ENCODE peak calls at places on chromosomes 2 and 18, in six cellular contexts. V is HCT116; I is PC-3; N is right lobe of liver; M is CD8-positive, alpha-beta T cell; S is AG10803. H is an unnamed sample.

GRCh38 chr18:69215151-69215550 is 185.5 kb upstream of the DOK6 start:
- DNase-seq in V (no peak), M (no peak), I (no peak), N (no peak), S (no peak), H (no peak)

GRCh38 chr2:28049416-28049815 is 158.9 kb downstream of the BABAM2 start:
- DNase-seq in V (no peak), I (no peak), N (no peak), M (no peak), S (peak), H (no peak)

GRCh38 chr2:222305510-222306392 is 7.0 kb upstream of the PAX3 start:
- DNase-seq in V (no peak), I (no peak), N (no peak), M (no peak), S (no peak), H (no peak)

GRCh38 chr2:101770672-101771071 is 73.2 kb downstream of the MAP4K4 start:
- DNase-seq in M (no peak), S (peak), N (no peak), I (peak), V (peak), H (no peak)

GRCh38 chr2:62313433-62314227 is 117.7 kb downstream of the B3GNT2 start:
- DNase-seq in N (no peak), S (no peak), I (no peak), V (no peak), M (peak), H (no peak)

GRCh38 chr2:226045090-226045489 is 645.6 kb downstream of the NYAP2 start:
- DNase-seq in N (no peak), I (no peak), S (no peak), M (no peak), V (no peak), H (no peak)

GRCh38 chr2:68436270-68436669 is 30.8 kb downstream of the FBXO48 start:
- DNase-seq in N (no peak), V (no peak), M (no peak), S (peak), I (no peak), H (no peak)

GRCh38 chr2:46813046-46813445 is 102.6 kb downstream of the MCFD2 start:
- DNase-seq in I (no peak), S (peak), M (no peak), N (no peak), V (no peak), H (no peak)

GRCh38 chr2:230326453-230327417 is at the start of gene SP140L:
- DNase-seq in I (peak), M (peak), S (peak), V (peak), N (peak), H (no peak)

GRCh38 chr2:18455256-18455862 is 105.1 kb downstream of the RDH14 start:
- DNase-seq in N (no peak), S (peak), M (no peak), V (no peak), I (peak), H (no peak)

GRCh38 chr18:80171190-80171872 is 62.3 kb downstream of the ADNP2 start:
- DNase-seq in M (peak), V (no peak), S (peak), I (peak), N (peak), H (peak)

GRCh38 chr2:26612034-26612433 is 29.1 kb downstream of the CIB4 start:
- DNase-seq in I (no peak), M (no peak), V (no peak), S (no peak), N (no peak), H (no peak)

GRCh38 chr2:236955675-236956618 is 129.7 kb upstream of the COPS8 start:
- DNase-seq in V (no peak), M (peak), N (peak), I (no peak), S (peak), H (no peak)

GRCh38 chr2:223203971-223204370 is 152.0 kb downstream of the KCNE4 start:
- DNase-seq in V (no peak), S (peak), M (no peak), I (peak), N (no peak), H (no peak)

GRCh38 chr18:40987581-40987980 is 967.5 kb upstream of the PIK3C3 start:
- DNase-seq in S (no peak), M (no peak), I (no peak), V (no peak), N (no peak), H (no peak)

GRCh38 chr2:217837001-217837491 is 165.7 kb downstream of the TNS1 start:
- DNase-seq in I (peak), N (no peak), V (peak), S (peak), M (no peak), H (peak)

GRCh38 chr2:64861338-64862000 is 127.7 kb upstream of the SLC1A4 start:
- DNase-seq in S (no peak), N (no peak), M (no peak), I (no peak), V (no peak), H (no peak)

GRCh38 chr2:127000937-127001336 is 102.2 kb downstream of the TEX51 start:
- DNase-seq in V (no peak), M (no peak), N (no peak), S (no peak), I (peak), H (no peak)

GRCh38 chr2:86775323-86775722 is 15.4 kb downstream of the CD8A start:
- DNase-seq in S (no peak), M (no peak), I (no peak), N (no peak), V (no peak), H (no peak)

GRCh38 chr2:24845691-24846090 is 52.5 kb downstream of the CENPO start:
- DNase-seq in V (no peak), S (no peak), I (no peak), M (no peak), N (no peak), H (no peak)

GRCh38 chr2:119431155-119431975 is at the start of gene TMEM37:
- DNase-seq in M (no peak), N (peak), S (peak), I (peak), V (peak), H (no peak)

GRCh38 chr2:29920130-29920577 is 1.2 kb downstream of the ALK start:
- DNase-seq in V (no peak), S (peak), M (peak), N (no peak), I (peak), H (no peak)

GRCh38 chr2:160352492-160352891 is 141.1 kb downstream of the RBMS1 start:
- DNase-seq in S (no peak), M (no peak), V (no peak), I (peak), N (no peak), H (no peak)

GRCh38 chr2:160351978-160352377 is 141.6 kb downstream of the RBMS1 start:
- DNase-seq in V (no peak), S (peak), M (no peak), I (peak), N (no peak), H (no peak)

GRCh38 chr2:160354677-160355076 is 138.9 kb downstream of the RBMS1 start:
- DNase-seq in I (no peak), N (no peak), V (no peak), S (no peak), M (no peak), H (no peak)

GRCh38 chr2:160353813-160354212 is 139.8 kb downstream of the RBMS1 start:
- DNase-seq in N (no peak), V (no peak), M (no peak), S (no peak), I (no peak), H (no peak)

DNA sequence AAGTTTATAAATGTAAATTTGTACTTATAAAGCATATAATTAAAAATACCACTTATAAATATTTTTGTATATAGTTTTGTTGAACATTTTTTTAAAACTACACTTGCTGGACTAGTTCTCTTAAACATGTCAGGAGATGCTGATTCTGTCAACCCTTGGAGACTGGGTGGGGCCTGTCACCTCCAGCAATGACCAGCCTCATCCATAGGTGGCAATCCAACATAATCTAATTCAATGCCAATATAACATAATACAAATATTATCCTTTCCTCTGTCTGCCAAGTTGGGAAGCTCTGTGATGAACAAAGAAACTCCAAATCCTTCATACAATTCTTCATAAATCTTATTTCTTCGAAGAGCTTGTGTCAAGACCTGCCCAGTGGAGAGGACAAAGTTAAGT is 140.4 kb downstream of the RBMS1 start:
- DNase-seq in M (no peak), S (no peak), N (no peak), V (no peak), I (peak), H (no peak)
- TF ChIP-seq CTCF in M (peak), S (peak), N (peak), V (peak), I (peak), H (no peak)

GRCh38 chr2:201452058-201452736 is 657 bp downstream of the STRADB start:
- DNase-seq in I (peak), V (no peak), S (peak), M (no peak), N (no peak), H (no peak)
- TF ChIP-seq CTCF in I (no peak), V (no peak), S (no peak), M (no peak), N (no peak), H (no peak)

GRCh38 chr18:14074187-14074586 is 58.0 kb downstream of the ZNF519 start:
- DNase-seq in V (peak), N (no peak), S (no peak), M (no peak), I (peak), H (no peak)
- TF ChIP-seq CTCF in V (peak), N (no peak), S (peak), M (no peak), I (peak), H (no peak)

DNA sequence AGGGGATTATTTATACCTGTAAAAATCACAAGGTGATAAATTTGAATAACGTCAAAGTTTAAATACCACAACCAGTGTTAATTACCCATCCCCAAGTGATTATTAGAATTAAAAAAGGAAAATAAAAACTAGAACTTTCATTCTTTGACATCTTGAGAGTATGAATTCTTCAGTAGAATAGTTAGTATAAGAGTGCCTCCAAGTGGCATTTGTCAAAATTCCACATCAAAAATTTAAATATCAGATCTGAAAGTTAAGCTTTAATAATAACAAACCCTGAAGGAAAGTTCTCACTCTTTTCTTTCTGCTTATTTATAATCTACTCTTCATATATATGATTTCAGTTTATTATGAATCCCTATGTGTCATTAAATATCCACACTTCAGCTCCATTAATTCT is 273.7 kb upstream of the KYNU start:
- DNase-seq in N (no peak), I (peak), V (no peak), M (no peak), S (no peak), H (no peak)
- TF ChIP-seq CTCF in N (peak), I (peak), V (peak), M (no peak), S (no peak), H (no peak)

DNA sequence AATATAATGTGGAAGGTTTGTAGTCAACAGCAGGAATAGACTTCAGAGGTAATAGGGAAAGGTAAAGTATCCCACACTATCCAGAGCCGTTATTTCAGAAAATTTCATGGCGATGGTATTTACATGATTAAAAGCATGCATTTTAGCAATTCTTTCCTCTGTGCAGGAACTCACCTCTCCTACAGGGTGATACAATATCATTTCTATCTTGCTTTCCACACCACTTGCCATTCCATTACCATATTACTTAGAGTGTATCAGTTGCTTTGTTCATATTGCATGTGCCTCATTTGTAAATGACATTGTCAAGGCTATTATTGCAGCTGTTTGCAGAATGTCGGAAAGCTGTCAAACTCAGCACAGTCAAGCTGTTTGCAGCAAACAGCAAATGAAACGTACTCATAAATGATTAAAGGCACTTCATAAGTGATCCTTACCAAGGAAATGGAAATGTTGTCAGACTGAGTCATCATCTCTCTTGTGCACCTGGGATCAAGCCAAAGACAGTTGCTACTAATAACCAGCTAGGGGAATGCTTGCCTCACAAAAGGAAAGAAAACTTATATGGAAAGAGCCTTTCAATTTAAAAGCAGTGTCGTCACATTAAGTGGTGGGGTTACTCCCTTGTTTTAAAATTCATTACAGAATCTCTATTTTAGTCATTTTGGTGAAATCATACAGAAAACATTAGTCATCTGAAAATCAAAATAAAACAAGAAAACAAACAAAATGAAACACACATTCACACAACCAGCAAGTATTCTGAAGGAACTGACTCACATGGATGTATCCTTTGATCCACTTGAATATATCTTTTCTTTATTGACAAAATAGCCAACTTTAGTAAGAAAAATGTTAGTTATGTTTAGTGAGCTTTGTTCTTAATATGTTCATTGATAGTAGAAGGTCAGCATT is 1064.1 kb upstream of the CNTNAP5 start:
- DNase-seq in S (peak), I (peak), V (no peak), N (no peak), M (no peak), H (no peak)
- TF ChIP-seq CTCF in S (no peak), I (peak), V (no peak), N (no peak), M (no peak), H (no peak)

GRCh38 chr2:41283079-41283765 is 764.6 kb upstream of the PKDCC start:
- DNase-seq in M (no peak), V (no peak), S (no peak), N (no peak), I (peak), H (no peak)
- TF ChIP-seq CTCF in M (no peak), V (no peak), S (no peak), N (no peak), I (peak), H (no peak)